ENCODE peak calls at places on chromosomes 13 and 19, in eight cellular contexts. One of them, this sample, is unnamed.

GRCh38 chr19:28292822-28293500 is 920.0 kb downstream of the UQCRFS1 start:
- DNase-seq in aorta: no peak
- DNase-seq in NCI-H1417 treated with DMSO at 0.1 percent for 48 hours: no peak
- DNase-seq in pancreas: no peak
- DNase-seq in SW 1271: no peak
- DNase-seq in neural progenitor cell: no peak
- DNase-seq in NAMALWA: no peak
- DNase-seq in adrenal gland: no peak
- DNase-seq in this sample: no peak

GRCh38 chr13:23384111-23384510 is 49.4 kb downstream of the SACS start:
- DNase-seq in aorta: no peak
- DNase-seq in NCI-H1417 treated with DMSO at 0.1 percent for 48 hours: no peak
- DNase-seq in pancreas: no peak
- DNase-seq in SW 1271: no peak
- DNase-seq in neural progenitor cell: no peak
- DNase-seq in NAMALWA: peak
- DNase-seq in adrenal gland: no peak
- DNase-seq in this sample: no peak

GRCh38 chr19:44582581-44583265 is 30.6 kb upstream of the IGSF23 start:
- DNase-seq in aorta: no peak
- DNase-seq in NCI-H1417 treated with DMSO at 0.1 percent for 48 hours: no peak
- DNase-seq in pancreas: no peak
- DNase-seq in SW 1271: no peak
- DNase-seq in neural progenitor cell: peak
- DNase-seq in NAMALWA: peak
- DNase-seq in adrenal gland: peak
- DNase-seq in this sample: no peak

GRCh38 chr19:6475321-6476108 is 6.1 kb downstream of the DENND1C start:
- DNase-seq in aorta: no peak
- DNase-seq in NCI-H1417 treated with DMSO at 0.1 percent for 48 hours: no peak
- DNase-seq in pancreas: peak
- DNase-seq in SW 1271: no peak
- DNase-seq in neural progenitor cell: peak
- DNase-seq in NAMALWA: no peak
- DNase-seq in adrenal gland: no peak
- DNase-seq in this sample: no peak

GRCh38 chr13:53439439-53440225 is 411.0 kb downstream of the OLFM4 start:
- DNase-seq in aorta: no peak
- DNase-seq in NCI-H1417 treated with DMSO at 0.1 percent for 48 hours: no peak
- DNase-seq in pancreas: peak
- DNase-seq in SW 1271: no peak
- DNase-seq in neural progenitor cell: no peak
- DNase-seq in NAMALWA: no peak
- DNase-seq in adrenal gland: no peak
- DNase-seq in this sample: no peak

GRCh38 chr19:52603558-52604207 is 33.6 kb downstream of the ZNF701 start:
- DNase-seq in aorta: no peak
- DNase-seq in NCI-H1417 treated with DMSO at 0.1 percent for 48 hours: no peak
- DNase-seq in pancreas: no peak
- DNase-seq in SW 1271: no peak
- DNase-seq in neural progenitor cell: no peak
- DNase-seq in NAMALWA: no peak
- DNase-seq in adrenal gland: no peak
- DNase-seq in this sample: no peak

GRCh38 chr13:20351279-20352022 is 119.3 kb upstream of the GJB6 start:
- DNase-seq in aorta: no peak
- DNase-seq in NCI-H1417 treated with DMSO at 0.1 percent for 48 hours: no peak
- DNase-seq in pancreas: no peak
- DNase-seq in SW 1271: no peak
- DNase-seq in neural progenitor cell: no peak
- DNase-seq in NAMALWA: no peak
- DNase-seq in adrenal gland: no peak
- DNase-seq in this sample: no peak

GRCh38 chr13:26785845-26786630 is 25.5 kb upstream of the GPR12 start:
- DNase-seq in aorta: peak
- DNase-seq in NCI-H1417 treated with DMSO at 0.1 percent for 48 hours: no peak
- DNase-seq in pancreas: no peak
- DNase-seq in SW 1271: no peak
- DNase-seq in neural progenitor cell: peak
- DNase-seq in NAMALWA: peak
- DNase-seq in adrenal gland: no peak
- DNase-seq in this sample: no peak

GRCh38 chr19:42276821-42277220 is 7.8 kb downstream of the CIC start:
- DNase-seq in aorta: no peak
- DNase-seq in NCI-H1417 treated with DMSO at 0.1 percent for 48 hours: no peak
- DNase-seq in pancreas: no peak
- DNase-seq in SW 1271: no peak
- DNase-seq in neural progenitor cell: no peak
- DNase-seq in NAMALWA: no peak
- DNase-seq in adrenal gland: no peak
- DNase-seq in this sample: no peak

GRCh38 chr13:85632526-85633215 is 166.5 kb downstream of the SLITRK6 start:
- DNase-seq in aorta: no peak
- DNase-seq in NCI-H1417 treated with DMSO at 0.1 percent for 48 hours: no peak
- DNase-seq in pancreas: no peak
- DNase-seq in SW 1271: no peak
- DNase-seq in neural progenitor cell: no peak
- DNase-seq in NAMALWA: no peak
- DNase-seq in adrenal gland: no peak
- DNase-seq in this sample: no peak

GRCh38 chr19:13505761-13506549 is at the start of gene CACNA1A:
- DNase-seq in aorta: no peak
- DNase-seq in NCI-H1417 treated with DMSO at 0.1 percent for 48 hours: no peak
- DNase-seq in pancreas: no peak
- DNase-seq in SW 1271: no peak
- DNase-seq in neural progenitor cell: peak
- DNase-seq in NAMALWA: no peak
- DNase-seq in adrenal gland: no peak
- DNase-seq in this sample: peak

GRCh38 chr19:6891761-6892385 is 4.5 kb downstream of the ADGRE1 start:
- DNase-seq in aorta: no peak
- DNase-seq in NCI-H1417 treated with DMSO at 0.1 percent for 48 hours: no peak
- DNase-seq in pancreas: no peak
- DNase-seq in SW 1271: no peak
- DNase-seq in neural progenitor cell: no peak
- DNase-seq in NAMALWA: no peak
- DNase-seq in adrenal gland: no peak
- DNase-seq in this sample: no peak

GRCh38 chr13:100059827-100060226 is 29.1 kb upstream of the PCCA start:
- DNase-seq in aorta: no peak
- DNase-seq in NCI-H1417 treated with DMSO at 0.1 percent for 48 hours: no peak
- DNase-seq in pancreas: no peak
- DNase-seq in SW 1271: no peak
- DNase-seq in neural progenitor cell: no peak
- DNase-seq in NAMALWA: no peak
- DNase-seq in adrenal gland: no peak
- DNase-seq in this sample: no peak

GRCh38 chr13:80340643-80341097 is 256 bp downstream of the SPRY2 start:
- DNase-seq in aorta: peak
- DNase-seq in NCI-H1417 treated with DMSO at 0.1 percent for 48 hours: no peak
- DNase-seq in pancreas: no peak
- DNase-seq in SW 1271: no peak
- DNase-seq in neural progenitor cell: no peak
- DNase-seq in NAMALWA: no peak
- DNase-seq in adrenal gland: peak
- DNase-seq in this sample: no peak

GRCh38 chr19:16233836-16234551 is 36.3 kb downstream of the AP1M1 start:
- DNase-seq in aorta: no peak
- DNase-seq in NCI-H1417 treated with DMSO at 0.1 percent for 48 hours: no peak
- DNase-seq in pancreas: peak
- DNase-seq in SW 1271: no peak
- DNase-seq in neural progenitor cell: no peak
- DNase-seq in NAMALWA: no peak
- DNase-seq in adrenal gland: no peak
- DNase-seq in this sample: no peak

GRCh38 chr13:100244431-100244830 is 155.5 kb downstream of the PCCA start:
- DNase-seq in aorta: no peak
- DNase-seq in NCI-H1417 treated with DMSO at 0.1 percent for 48 hours: no peak
- DNase-seq in pancreas: no peak
- DNase-seq in SW 1271: no peak
- DNase-seq in neural progenitor cell: no peak
- DNase-seq in NAMALWA: no peak
- DNase-seq in adrenal gland: no peak
- DNase-seq in this sample: no peak

GRCh38 chr19:7887408-7888144 is 734 bp upstream of the LRRC8E start:
- DNase-seq in aorta: no peak
- DNase-seq in NCI-H1417 treated with DMSO at 0.1 percent for 48 hours: no peak
- DNase-seq in pancreas: no peak
- DNase-seq in SW 1271: no peak
- DNase-seq in neural progenitor cell: no peak
- DNase-seq in NAMALWA: no peak
- DNase-seq in adrenal gland: no peak
- DNase-seq in this sample: no peak

GRCh38 chr19:8253678-8254077 is 44.5 kb downstream of the CERS4 start:
- DNase-seq in aorta: no peak
- DNase-seq in NCI-H1417 treated with DMSO at 0.1 percent for 48 hours: no peak
- DNase-seq in pancreas: peak
- DNase-seq in SW 1271: no peak
- DNase-seq in neural progenitor cell: no peak
- DNase-seq in NAMALWA: no peak
- DNase-seq in adrenal gland: no peak
- DNase-seq in this sample: no peak

GRCh38 chr19:6216996-6217751 is 62.6 kb downstream of the MLLT1 start:
- DNase-seq in aorta: peak
- DNase-seq in NCI-H1417 treated with DMSO at 0.1 percent for 48 hours: peak
- DNase-seq in pancreas: peak
- DNase-seq in SW 1271: no peak
- DNase-seq in neural progenitor cell: peak
- DNase-seq in NAMALWA: no peak
- DNase-seq in adrenal gland: no peak
- DNase-seq in this sample: peak

GRCh38 chr13:112451512-112452379 is 75.6 kb downstream of the SPACA7 start:
- DNase-seq in aorta: no peak
- DNase-seq in NCI-H1417 treated with DMSO at 0.1 percent for 48 hours: no peak
- DNase-seq in pancreas: peak
- DNase-seq in SW 1271: no peak
- DNase-seq in neural progenitor cell: no peak
- DNase-seq in NAMALWA: no peak
- DNase-seq in adrenal gland: no peak
- DNase-seq in this sample: no peak

GRCh38 chr19:1009043-1009975 is 9.1 kb downstream of the GRIN3B start:
- DNase-seq in aorta: no peak
- DNase-seq in NCI-H1417 treated with DMSO at 0.1 percent for 48 hours: no peak
- DNase-seq in pancreas: peak
- DNase-seq in SW 1271: no peak
- DNase-seq in neural progenitor cell: no peak
- DNase-seq in NAMALWA: no peak
- DNase-seq in adrenal gland: no peak
- DNase-seq in this sample: no peak